ENCODE peak calls at places on chromosomes 13 and 19, in seven cellular contexts. One of them, this sample, is unnamed.

GRCh38 chr13:101545521-101545920 is 93.0 kb downstream of the ITGBL1 start:
- DNase-seq in AG04449: no peak
- DNase-seq in lower leg skin: no peak
- DNase-seq in A549: no peak
- DNase-seq in tibial nerve: no peak
- DNase-seq in WTC11: no peak
- DNase-seq in GM12865: no peak
- DNase-seq in this sample: no peak

GRCh38 chr19:18633321-18633720 is 3.5 kb upstream of the KLHL26 start:
- DNase-seq in AG04449: no peak
- DNase-seq in lower leg skin: no peak
- DNase-seq in A549: no peak
- DNase-seq in tibial nerve: no peak
- DNase-seq in WTC11: no peak
- DNase-seq in GM12865: no peak
- DNase-seq in this sample: no peak

GRCh38 chr13:41765020-41765419 is 195.9 kb downstream of the VWA8 start:
- DNase-seq in AG04449: no peak
- DNase-seq in lower leg skin: no peak
- DNase-seq in A549: no peak
- DNase-seq in tibial nerve: no peak
- DNase-seq in WTC11: no peak
- DNase-seq in GM12865: no peak
- DNase-seq in this sample: no peak

GRCh38 chr13:106367361-106367781 is 168.1 kb downstream of the EFNB2 start:
- DNase-seq in AG04449: no peak
- DNase-seq in lower leg skin: no peak
- DNase-seq in A549: no peak
- DNase-seq in tibial nerve: no peak
- DNase-seq in WTC11: no peak
- DNase-seq in GM12865: no peak
- DNase-seq in this sample: no peak

GRCh38 chr13:102289606-102290005 is 112.2 kb downstream of the FGF14 start:
- DNase-seq in AG04449: no peak
- DNase-seq in lower leg skin: no peak
- DNase-seq in A549: no peak
- DNase-seq in tibial nerve: no peak
- DNase-seq in WTC11: no peak
- DNase-seq in GM12865: no peak
- DNase-seq in this sample: no peak

GRCh38 chr13:105960326-105960725 is 575.1 kb downstream of the EFNB2 start:
- DNase-seq in AG04449: no peak
- DNase-seq in lower leg skin: no peak
- DNase-seq in A549: no peak
- DNase-seq in tibial nerve: no peak
- DNase-seq in WTC11: no peak
- DNase-seq in GM12865: no peak
- DNase-seq in this sample: no peak

GRCh38 chr19:34232566-34233481 is 21.5 kb upstream of the GARRE1 start:
- DNase-seq in AG04449: peak; percentile 91
- DNase-seq in lower leg skin: peak; percentile 39
- DNase-seq in A549: peak; percentile 62
- DNase-seq in tibial nerve: peak; percentile 19
- DNase-seq in WTC11: no peak
- DNase-seq in GM12865: peak; percentile 59
- DNase-seq in this sample: peak; percentile 60

GRCh38 chr13:36130542-36131214 is 504 bp downstream of the DCLK1 start:
- DNase-seq in AG04449: no peak
- DNase-seq in lower leg skin: no peak
- DNase-seq in A549: no peak
- DNase-seq in tibial nerve: peak; percentile 21
- DNase-seq in WTC11: peak; percentile 59
- DNase-seq in GM12865: no peak
- DNase-seq in this sample: no peak

GRCh38 chr13:78700121-78700910 is 41.4 kb upstream of the OBI1 start:
- DNase-seq in AG04449: no peak
- DNase-seq in lower leg skin: no peak
- DNase-seq in A549: no peak
- DNase-seq in tibial nerve: no peak
- DNase-seq in WTC11: no peak
- DNase-seq in GM12865: no peak
- DNase-seq in this sample: no peak

GRCh38 chr19:3028305-3029069 is 593 bp downstream of the TLE2 start:
- DNase-seq in AG04449: no peak
- DNase-seq in lower leg skin: no peak
- DNase-seq in A549: no peak
- DNase-seq in tibial nerve: no peak
- DNase-seq in WTC11: peak; percentile 68
- DNase-seq in GM12865: no peak
- DNase-seq in this sample: no peak

GRCh38 chr13:63124863-63125262 is 1709.2 kb upstream of the PCDH20 start:
- DNase-seq in AG04449: no peak
- DNase-seq in lower leg skin: no peak
- DNase-seq in A549: no peak
- DNase-seq in tibial nerve: no peak
- DNase-seq in WTC11: no peak
- DNase-seq in GM12865: peak; percentile 8
- DNase-seq in this sample: no peak

GRCh38 chr13:109243311-109243951 is 543.0 kb downstream of the IRS2 start:
- DNase-seq in AG04449: peak; percentile 71
- DNase-seq in lower leg skin: no peak
- DNase-seq in A549: peak; percentile 33
- DNase-seq in tibial nerve: no peak
- DNase-seq in WTC11: no peak
- DNase-seq in GM12865: no peak
- DNase-seq in this sample: no peak

GRCh38 chr13:93230466-93230865 is 3.9 kb downstream of the GPC6 start:
- DNase-seq in AG04449: no peak
- DNase-seq in lower leg skin: no peak
- DNase-seq in A549: no peak
- DNase-seq in tibial nerve: no peak
- DNase-seq in WTC11: no peak
- DNase-seq in GM12865: no peak
- DNase-seq in this sample: no peak

GRCh38 chr13:99415851-99416331 is 85.4 kb upstream of the TM9SF2 start:
- DNase-seq in AG04449: no peak
- DNase-seq in lower leg skin: no peak
- DNase-seq in A549: no peak
- DNase-seq in tibial nerve: no peak
- DNase-seq in WTC11: no peak
- DNase-seq in GM12865: no peak
- DNase-seq in this sample: no peak

GRCh38 chr13:95676100-95676774 is 702 bp upstream of the DNAJC3 start:
- DNase-seq in AG04449: no peak
- DNase-seq in lower leg skin: peak; percentile 21
- DNase-seq in A549: peak; percentile 6
- DNase-seq in tibial nerve: peak; percentile 11
- DNase-seq in WTC11: no peak
- DNase-seq in GM12865: peak; percentile 65
- DNase-seq in this sample: no peak

GRCh38 chr19:35114656-35115537 is 726 bp upstream of the FXYD3 start:
- DNase-seq in AG04449: no peak
- DNase-seq in lower leg skin: peak; percentile 82
- DNase-seq in A549: peak; percentile 95
- DNase-seq in tibial nerve: peak; percentile 93
- DNase-seq in WTC11: peak; percentile 92
- DNase-seq in GM12865: peak; percentile 69
- DNase-seq in this sample: peak; percentile 87

GRCh38 chr19:40217921-40218890 is at the start of gene TTC9B:
- DNase-seq in AG04449: no peak
- DNase-seq in lower leg skin: no peak
- DNase-seq in A549: no peak
- DNase-seq in tibial nerve: no peak
- DNase-seq in WTC11: peak; percentile 84
- DNase-seq in GM12865: peak; percentile 23
- DNase-seq in this sample: peak; percentile 67

GRCh38 chr19:13892885-13893284 is 13.0 kb downstream of the BRME1 start:
- DNase-seq in AG04449: no peak
- DNase-seq in lower leg skin: no peak
- DNase-seq in A549: no peak
- DNase-seq in tibial nerve: no peak
- DNase-seq in WTC11: no peak
- DNase-seq in GM12865: no peak
- DNase-seq in this sample: no peak

GRCh38 chr19:38647966-38648788 is 728 bp downstream of the ACTN4 start:
- DNase-seq in AG04449: no peak
- DNase-seq in lower leg skin: no peak
- DNase-seq in A549: no peak
- DNase-seq in tibial nerve: no peak
- DNase-seq in WTC11: no peak
- DNase-seq in GM12865: no peak
- DNase-seq in this sample: no peak

GRCh38 chr19:19061491-19061890 is 2.3 kb upstream of the SLC25A42 start:
- DNase-seq in AG04449: no peak
- DNase-seq in lower leg skin: no peak
- DNase-seq in A549: no peak
- DNase-seq in tibial nerve: no peak
- DNase-seq in WTC11: no peak
- DNase-seq in GM12865: no peak
- DNase-seq in this sample: no peak

GRCh38 chr13:85828094-85828684 is 29.0 kb upstream of the SLITRK6 start:
- DNase-seq in AG04449: no peak
- DNase-seq in lower leg skin: no peak
- DNase-seq in A549: peak; percentile 1
- DNase-seq in tibial nerve: no peak
- DNase-seq in WTC11: no peak
- DNase-seq in GM12865: peak; percentile 8
- DNase-seq in this sample: peak; percentile 7

GRCh38 chr13:33352023-33352422 is 66.5 kb upstream of the STARD13 start:
- DNase-seq in AG04449: no peak
- DNase-seq in lower leg skin: no peak
- DNase-seq in A549: no peak
- DNase-seq in tibial nerve: no peak
- DNase-seq in WTC11: no peak
- DNase-seq in GM12865: no peak
- DNase-seq in this sample: no peak

GRCh38 chr13:114043421-114044053 is 69.7 kb upstream of the C13orf46 start:
- DNase-seq in AG04449: no peak
- DNase-seq in lower leg skin: peak; percentile 62
- DNase-seq in A549: peak; percentile 62
- DNase-seq in tibial nerve: peak; percentile 67
- DNase-seq in WTC11: no peak
- DNase-seq in GM12865: peak; percentile 75
- DNase-seq in this sample: no peak
- TF ChIP-seq CTCF in AG04449: peak; percentile 15
- TF ChIP-seq CTCF in lower leg skin: no peak
- TF ChIP-seq CTCF in A549: peak; percentile 11
- TF ChIP-seq CTCF in tibial nerve: no peak
- TF ChIP-seq CTCF in WTC11: no peak
- TF ChIP-seq CTCF in GM12865: peak; percentile 23
- TF ChIP-seq CTCF in this sample: peak; percentile 8

DNA sequence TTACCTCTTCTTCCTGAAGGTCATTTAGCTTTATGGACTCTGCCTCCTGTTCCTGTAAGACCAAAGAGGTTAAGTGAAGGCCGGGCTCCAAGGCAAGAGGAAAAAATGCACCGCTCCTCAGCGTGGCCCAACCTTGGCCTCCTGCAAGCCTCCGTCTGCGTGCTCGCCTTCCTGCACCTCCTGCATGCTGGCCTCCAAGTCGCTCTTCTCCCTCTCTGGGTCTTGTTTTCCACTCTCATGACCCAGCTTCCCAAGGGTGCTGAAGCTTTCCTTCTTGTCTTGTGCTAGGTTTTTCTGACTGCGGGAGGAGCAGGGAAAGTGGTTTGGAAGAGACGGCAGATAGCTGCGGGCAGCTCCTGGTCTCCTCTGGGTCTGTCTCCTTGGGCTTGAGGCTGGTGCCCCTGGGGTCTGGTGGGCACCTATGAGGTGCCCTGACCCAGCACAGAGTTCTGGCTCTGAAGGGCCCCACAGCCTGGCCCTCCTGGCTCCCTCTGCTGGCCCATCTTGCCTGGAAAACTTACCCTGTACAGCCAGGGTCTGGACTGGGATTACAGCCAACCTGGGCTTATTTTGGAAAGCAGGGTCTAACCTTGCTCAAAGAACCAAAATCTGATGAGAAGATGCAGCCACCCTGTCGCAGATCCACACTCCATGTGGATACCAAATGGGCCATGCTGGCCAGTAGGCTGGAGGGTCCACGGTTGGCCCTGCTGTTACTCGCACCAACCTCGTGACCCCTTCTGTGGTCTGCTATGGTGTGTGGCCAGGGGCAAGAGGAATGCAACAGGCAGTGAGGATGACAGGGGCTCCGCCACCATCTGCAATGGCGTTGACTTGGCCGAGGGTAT is 5.2 kb downstream of the C13orf46 start:
- DNase-seq in AG04449: no peak
- DNase-seq in lower leg skin: no peak
- DNase-seq in A549: no peak
- DNase-seq in tibial nerve: no peak
- DNase-seq in WTC11: no peak
- DNase-seq in GM12865: no peak
- DNase-seq in this sample: no peak
- TF ChIP-seq CTCF in AG04449: peak; percentile 3
- TF ChIP-seq CTCF in lower leg skin: no peak
- TF ChIP-seq CTCF in A549: no peak
- TF ChIP-seq CTCF in tibial nerve: no peak
- TF ChIP-seq CTCF in WTC11: no peak
- TF ChIP-seq CTCF in GM12865: no peak
- TF ChIP-seq CTCF in this sample: no peak

GRCh38 chr13:114023716-114024602 is 50.1 kb upstream of the C13orf46 start:
- DNase-seq in AG04449: no peak
- DNase-seq in lower leg skin: no peak
- DNase-seq in A549: no peak
- DNase-seq in tibial nerve: no peak
- DNase-seq in WTC11: no peak
- DNase-seq in GM12865: no peak
- DNase-seq in this sample: no peak
- TF ChIP-seq CTCF in AG04449: no peak
- TF ChIP-seq CTCF in lower leg skin: no peak
- TF ChIP-seq CTCF in A549: no peak
- TF ChIP-seq CTCF in tibial nerve: no peak
- TF ChIP-seq CTCF in WTC11: no peak
- TF ChIP-seq CTCF in GM12865: no peak
- TF ChIP-seq CTCF in this sample: no peak

GRCh38 chr13:96796234-96796633 is 198.0 kb downstream of the OXGR1 start:
- DNase-seq in AG04449: no peak
- DNase-seq in lower leg skin: no peak
- DNase-seq in A549: no peak
- DNase-seq in tibial nerve: no peak
- DNase-seq in WTC11: no peak
- DNase-seq in GM12865: no peak
- DNase-seq in this sample: no peak

GRCh38 chr13:96792736-96793444 is 201.4 kb downstream of the OXGR1 start:
- DNase-seq in AG04449: no peak
- DNase-seq in lower leg skin: no peak
- DNase-seq in A549: no peak
- DNase-seq in tibial nerve: no peak
- DNase-seq in WTC11: no peak
- DNase-seq in GM12865: no peak
- DNase-seq in this sample: no peak

DNA sequence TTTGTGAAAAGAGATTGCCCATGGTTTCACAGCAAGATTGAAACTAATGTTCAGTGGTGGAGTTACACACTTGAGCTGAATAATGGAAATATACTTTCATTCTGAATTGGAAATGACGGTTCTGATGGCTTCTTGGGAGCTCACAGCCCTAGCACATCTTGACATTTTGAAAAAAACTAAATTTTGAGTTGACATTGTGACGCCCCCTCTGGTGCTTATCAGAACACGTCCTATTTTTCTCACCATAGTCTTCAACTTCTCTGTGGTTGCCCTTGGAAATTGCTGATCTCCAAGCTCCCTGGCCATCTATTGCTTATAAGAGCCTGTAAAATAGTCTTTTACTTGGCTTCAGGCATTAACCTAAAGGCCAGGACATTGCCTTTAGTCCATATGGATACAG is 202.1 kb downstream of the OXGR1 start:
- DNase-seq in AG04449: no peak
- DNase-seq in lower leg skin: no peak
- DNase-seq in A549: no peak
- DNase-seq in tibial nerve: no peak
- DNase-seq in WTC11: no peak
- DNase-seq in GM12865: no peak
- DNase-seq in this sample: no peak
- TF ChIP-seq CTCF in AG04449: no peak
- TF ChIP-seq CTCF in lower leg skin: no peak
- TF ChIP-seq CTCF in A549: no peak
- TF ChIP-seq CTCF in tibial nerve: no peak
- TF ChIP-seq CTCF in WTC11: no peak
- TF ChIP-seq CTCF in GM12865: no peak
- TF ChIP-seq CTCF in this sample: no peak

This sample was measured in GM10248.